ENCODE peak calls at places on chromosomes 5 and 9, in seven cellular contexts. One of them, this sample, is unnamed.

GRCh38 chr9:5876026-5876425 is 14.7 kb upstream of the MLANA start:
- DNase-seq in fibroblast of pulmonary artery: no peak
- DNase-seq in activated T-cell treated with anti-CD3 and anti-CD28 coated beads, Interleukin-2, amount 50 U/mL, for 48 hours: no peak
- DNase-seq in left cardiac atrium: no peak
- DNase-seq in Kasumi-1: no peak
- DNase-seq in stimulated activated CD4-positive, alpha-beta T cell treated with anti-CD3 and anti-CD28 coated beads, Interleukin-4, amount 100 ng/mL, for 24 hours: no peak
- DNase-seq in progenitor cell of endocrine pancreas: no peak
- DNase-seq in this sample: no peak

GRCh38 chr5:98911221-98912040 is 17.4 kb downstream of the CHD1 start:
- DNase-seq in Kasumi-1: no peak
- DNase-seq in left cardiac atrium: no peak
- DNase-seq in stimulated activated CD4-positive, alpha-beta T cell treated with anti-CD3 and anti-CD28 coated beads, Interleukin-4, amount 100 ng/mL, for 24 hours: no peak
- DNase-seq in fibroblast of pulmonary artery: peak
- DNase-seq in progenitor cell of endocrine pancreas: no peak
- DNase-seq in activated T-cell treated with anti-CD3 and anti-CD28 coated beads, Interleukin-2, amount 50 U/mL, for 48 hours: no peak
- DNase-seq in this sample: no peak

GRCh38 chr9:113486327-113486726 is 22.8 kb downstream of the RGS3 start:
- DNase-seq in progenitor cell of endocrine pancreas: no peak
- DNase-seq in Kasumi-1: no peak
- DNase-seq in stimulated activated CD4-positive, alpha-beta T cell treated with anti-CD3 and anti-CD28 coated beads, Interleukin-4, amount 100 ng/mL, for 24 hours: no peak
- DNase-seq in fibroblast of pulmonary artery: no peak
- DNase-seq in activated T-cell treated with anti-CD3 and anti-CD28 coated beads, Interleukin-2, amount 50 U/mL, for 48 hours: no peak
- DNase-seq in left cardiac atrium: no peak
- DNase-seq in this sample: no peak

GRCh38 chr9:138037140-138037539 is 159.6 kb downstream of the CACNA1B start:
- DNase-seq in Kasumi-1: no peak
- DNase-seq in activated T-cell treated with anti-CD3 and anti-CD28 coated beads, Interleukin-2, amount 50 U/mL, for 48 hours: no peak
- DNase-seq in fibroblast of pulmonary artery: no peak
- DNase-seq in stimulated activated CD4-positive, alpha-beta T cell treated with anti-CD3 and anti-CD28 coated beads, Interleukin-4, amount 100 ng/mL, for 24 hours: no peak
- DNase-seq in progenitor cell of endocrine pancreas: no peak
- DNase-seq in left cardiac atrium: no peak
- DNase-seq in this sample: no peak

GRCh38 chr5:53109041-53109435 is 519 bp downstream of the MOCS2 start:
- DNase-seq in fibroblast of pulmonary artery: peak
- DNase-seq in stimulated activated CD4-positive, alpha-beta T cell treated with anti-CD3 and anti-CD28 coated beads, Interleukin-4, amount 100 ng/mL, for 24 hours: no peak
- DNase-seq in progenitor cell of endocrine pancreas: no peak
- DNase-seq in left cardiac atrium: no peak
- DNase-seq in activated T-cell treated with anti-CD3 and anti-CD28 coated beads, Interleukin-2, amount 50 U/mL, for 48 hours: no peak
- DNase-seq in Kasumi-1: peak
- DNase-seq in this sample: no peak

GRCh38 chr5:71666321-71666720 is 52.8 kb upstream of the CARTPT start:
- DNase-seq in activated T-cell treated with anti-CD3 and anti-CD28 coated beads, Interleukin-2, amount 50 U/mL, for 48 hours: no peak
- DNase-seq in fibroblast of pulmonary artery: no peak
- DNase-seq in progenitor cell of endocrine pancreas: no peak
- DNase-seq in left cardiac atrium: no peak
- DNase-seq in Kasumi-1: no peak
- DNase-seq in stimulated activated CD4-positive, alpha-beta T cell treated with anti-CD3 and anti-CD28 coated beads, Interleukin-4, amount 100 ng/mL, for 24 hours: no peak
- DNase-seq in this sample: no peak

GRCh38 chr9:75664597-75664996 is 225.9 kb upstream of the PCSK5 start:
- DNase-seq in Kasumi-1: no peak
- DNase-seq in stimulated activated CD4-positive, alpha-beta T cell treated with anti-CD3 and anti-CD28 coated beads, Interleukin-4, amount 100 ng/mL, for 24 hours: no peak
- DNase-seq in fibroblast of pulmonary artery: no peak
- DNase-seq in progenitor cell of endocrine pancreas: no peak
- DNase-seq in activated T-cell treated with anti-CD3 and anti-CD28 coated beads, Interleukin-2, amount 50 U/mL, for 48 hours: no peak
- DNase-seq in left cardiac atrium: no peak
- DNase-seq in this sample: no peak

GRCh38 chr9:93161801-93162635 is 21.9 kb upstream of the WNK2 start:
- DNase-seq in left cardiac atrium: no peak
- DNase-seq in stimulated activated CD4-positive, alpha-beta T cell treated with anti-CD3 and anti-CD28 coated beads, Interleukin-4, amount 100 ng/mL, for 24 hours: no peak
- DNase-seq in Kasumi-1: no peak
- DNase-seq in fibroblast of pulmonary artery: no peak
- DNase-seq in activated T-cell treated with anti-CD3 and anti-CD28 coated beads, Interleukin-2, amount 50 U/mL, for 48 hours: no peak
- DNase-seq in progenitor cell of endocrine pancreas: no peak
- DNase-seq in this sample: no peak

GRCh38 chr5:133236976-133237375 is 185.2 kb downstream of the HSPA4 start:
- DNase-seq in stimulated activated CD4-positive, alpha-beta T cell treated with anti-CD3 and anti-CD28 coated beads, Interleukin-4, amount 100 ng/mL, for 24 hours: no peak
- DNase-seq in activated T-cell treated with anti-CD3 and anti-CD28 coated beads, Interleukin-2, amount 50 U/mL, for 48 hours: no peak
- DNase-seq in fibroblast of pulmonary artery: no peak
- DNase-seq in Kasumi-1: no peak
- DNase-seq in progenitor cell of endocrine pancreas: no peak
- DNase-seq in left cardiac atrium: no peak
- DNase-seq in this sample: no peak

GRCh38 chr9:106583751-106584150 is 279.2 kb upstream of the ZNF462 start:
- DNase-seq in activated T-cell treated with anti-CD3 and anti-CD28 coated beads, Interleukin-2, amount 50 U/mL, for 48 hours: no peak
- DNase-seq in Kasumi-1: no peak
- DNase-seq in stimulated activated CD4-positive, alpha-beta T cell treated with anti-CD3 and anti-CD28 coated beads, Interleukin-4, amount 100 ng/mL, for 24 hours: no peak
- DNase-seq in left cardiac atrium: no peak
- DNase-seq in progenitor cell of endocrine pancreas: no peak
- DNase-seq in fibroblast of pulmonary artery: no peak
- DNase-seq in this sample: no peak

GRCh38 chr5:68149189-68149588 is 66.4 kb upstream of the PIK3R1 start:
- DNase-seq in stimulated activated CD4-positive, alpha-beta T cell treated with anti-CD3 and anti-CD28 coated beads, Interleukin-4, amount 100 ng/mL, for 24 hours: no peak
- DNase-seq in fibroblast of pulmonary artery: peak
- DNase-seq in activated T-cell treated with anti-CD3 and anti-CD28 coated beads, Interleukin-2, amount 50 U/mL, for 48 hours: no peak
- DNase-seq in progenitor cell of endocrine pancreas: no peak
- DNase-seq in left cardiac atrium: no peak
- DNase-seq in Kasumi-1: no peak
- DNase-seq in this sample: no peak

GRCh38 chr5:149128023-149128875 is 13.0 kb upstream of the ABLIM3 start:
- DNase-seq in activated T-cell treated with anti-CD3 and anti-CD28 coated beads, Interleukin-2, amount 50 U/mL, for 48 hours: peak
- DNase-seq in stimulated activated CD4-positive, alpha-beta T cell treated with anti-CD3 and anti-CD28 coated beads, Interleukin-4, amount 100 ng/mL, for 24 hours: no peak
- DNase-seq in Kasumi-1: peak
- DNase-seq in left cardiac atrium: peak
- DNase-seq in fibroblast of pulmonary artery: peak
- DNase-seq in progenitor cell of endocrine pancreas: peak
- DNase-seq in this sample: no peak

GRCh38 chr9:5388026-5388806 is 48.5 kb upstream of the RLN1 start:
- DNase-seq in fibroblast of pulmonary artery: peak
- DNase-seq in progenitor cell of endocrine pancreas: no peak
- DNase-seq in stimulated activated CD4-positive, alpha-beta T cell treated with anti-CD3 and anti-CD28 coated beads, Interleukin-4, amount 100 ng/mL, for 24 hours: no peak
- DNase-seq in left cardiac atrium: no peak
- DNase-seq in activated T-cell treated with anti-CD3 and anti-CD28 coated beads, Interleukin-2, amount 50 U/mL, for 48 hours: no peak
- DNase-seq in Kasumi-1: peak
- DNase-seq in this sample: no peak

GRCh38 chr5:149466457-149466972 is 84.7 kb downstream of the CSNK1A1 start:
- DNase-seq in progenitor cell of endocrine pancreas: no peak
- DNase-seq in activated T-cell treated with anti-CD3 and anti-CD28 coated beads, Interleukin-2, amount 50 U/mL, for 48 hours: peak
- DNase-seq in Kasumi-1: no peak
- DNase-seq in stimulated activated CD4-positive, alpha-beta T cell treated with anti-CD3 and anti-CD28 coated beads, Interleukin-4, amount 100 ng/mL, for 24 hours: no peak
- DNase-seq in fibroblast of pulmonary artery: peak
- DNase-seq in left cardiac atrium: peak
- DNase-seq in this sample: peak

GRCh38 chr5:24245821-24246220 is 399.0 kb downstream of the CDH10 start:
- DNase-seq in Kasumi-1: no peak
- DNase-seq in stimulated activated CD4-positive, alpha-beta T cell treated with anti-CD3 and anti-CD28 coated beads, Interleukin-4, amount 100 ng/mL, for 24 hours: no peak
- DNase-seq in activated T-cell treated with anti-CD3 and anti-CD28 coated beads, Interleukin-2, amount 50 U/mL, for 48 hours: no peak
- DNase-seq in left cardiac atrium: no peak
- DNase-seq in fibroblast of pulmonary artery: no peak
- DNase-seq in progenitor cell of endocrine pancreas: no peak
- DNase-seq in this sample: no peak